ENCODE peak calls at places on chromosome 3, in five cellular contexts. E is tibial nerve, H is right lobe of liver, B is GM13976, D is astrocyte of the hippocampus. O is an unnamed sample.

GRCh38 chr3:125144653-125145314 is 67.8 kb downstream of the SLC12A8 start:
- DNase-seq in E (no peak), H (no peak), B (no peak), D (no peak), O (no peak)

GRCh38 chr3:186070123-186070522 is 38.8 kb downstream of the ETV5 start:
- DNase-seq in E (no peak), H (no peak), B (no peak), D (no peak), O (no peak)

GRCh38 chr3:55966566-55966965 is 479.5 kb upstream of the WNT5A start:
- DNase-seq in E (no peak), H (no peak), B (no peak), D (peak; percentile 9), O (no peak)

GRCh38 chr3:72255191-72255590 is 470.2 kb upstream of the PROK2 start:
- DNase-seq in E (no peak), H (no peak), B (no peak), D (peak; percentile 85), O (no peak)

GRCh38 chr3:50570508-50571279 is 1.4 kb downstream of the HEMK1 start:
- DNase-seq in E (no peak), H (no peak), B (no peak), D (no peak), O (no peak)

GRCh38 chr3:58217209-58217811 is 6.5 kb upstream of the DNASE1L3 start:
- DNase-seq in E (peak; percentile 28), H (peak; percentile 94), B (peak; percentile 45), D (peak; percentile 80), O (peak; percentile 46)

GRCh38 chr3:71088742-71089141 is 494.8 kb downstream of the FOXP1 start:
- DNase-seq in E (no peak), H (no peak), B (no peak), D (no peak), O (no peak)

GRCh38 chr3:195182470-195182795 is 88.5 kb downstream of the XXYLT1 start:
- DNase-seq in E (no peak), H (no peak), B (no peak), D (peak; percentile 87), O (no peak)

GRCh38 chr3:184167786-184168185 is 6.9 kb upstream of the AP2M1 start:
- DNase-seq in E (no peak), H (no peak), B (no peak), D (no peak), O (no peak)

GRCh38 chr3:20137642-20138041 is 48.4 kb downstream of the SGO1 start:
- DNase-seq in E (no peak), H (no peak), B (no peak), D (no peak), O (no peak)

GRCh38 chr3:172550347-172550943 is 27.2 kb upstream of the TNFSF10 start:
- DNase-seq in E (no peak), H (no peak), B (no peak), D (peak; percentile 63), O (peak; percentile 44)

GRCh38 chr3:111751961-111752360 is 107.1 kb upstream of the PHLDB2 start:
- DNase-seq in E (no peak), H (no peak), B (no peak), D (peak; percentile 71), O (no peak)

GRCh38 chr3:15300318-15301078 is 31.9 kb downstream of the SH3BP5 start:
- DNase-seq in E (no peak), H (no peak), B (no peak), D (peak; percentile 77), O (no peak)

GRCh38 chr3:186057594-186057993 is 51.3 kb downstream of the ETV5 start:
- DNase-seq in E (no peak), H (no peak), B (no peak), D (peak; percentile 76), O (no peak)

GRCh38 chr3:68088216-68088615 is 433.8 kb upstream of the SUCLG2 start:
- DNase-seq in E (no peak), H (no peak), B (no peak), D (no peak), O (no peak)

GRCh38 chr3:44516230-44516629 is 38.8 kb upstream of the ZNF445 start:
- DNase-seq in E (no peak), H (no peak), B (no peak), D (no peak), O (no peak)

GRCh38 chr3:25472747-25473146 is 44.7 kb downstream of the RARB start:
- DNase-seq in E (no peak), H (no peak), B (no peak), D (peak; percentile 14), O (no peak)

GRCh38 chr3:71208273-71209095 is 375.0 kb downstream of the FOXP1 start:
- DNase-seq in E (no peak), H (no peak), B (no peak), D (no peak), O (no peak)

GRCh38 chr3:5016218-5017161 is 37.3 kb downstream of the BHLHE40 start:
- DNase-seq in E (no peak), H (no peak), B (peak; percentile 62), D (peak; percentile 65), O (no peak)

GRCh38 chr3:123637131-123637530 is 52.3 kb upstream of the HACD2 start:
- DNase-seq in E (no peak), H (no peak), B (no peak), D (peak; percentile 53), O (no peak)

GRCh38 chr3:172586447-172586846 is 63.2 kb upstream of the TNFSF10 start:
- DNase-seq in E (no peak), H (no peak), B (no peak), D (no peak), O (no peak)

GRCh38 chr3:195057716-195058115 is 213.2 kb downstream of the XXYLT1 start:
- DNase-seq in E (no peak), H (no peak), B (no peak), D (no peak), O (no peak)

GRCh38 chr3:39428745-39429201 is 22.3 kb downstream of the RPSA start:
- DNase-seq in E (no peak), H (peak; percentile 57), B (no peak), D (peak; percentile 20), O (no peak)

GRCh38 chr3:60294181-60294580 is 957.1 kb downstream of the FHIT start:
- DNase-seq in E (no peak), H (no peak), B (no peak), D (peak; percentile 53), O (no peak)

GRCh38 chr3:120532969-120533368 is 63.2 kb upstream of the NDUFB4 start:
- DNase-seq in E (no peak), H (no peak), B (no peak), D (no peak), O (no peak)

GRCh38 chr3:183548262-183548769 is 7.2 kb downstream of the KLHL6 start:
- DNase-seq in E (no peak), H (peak; percentile 79), B (no peak), D (peak; percentile 95), O (no peak)

GRCh38 chr3:58256511-58256910 is 18.9 kb downstream of the ABHD6 start:
- DNase-seq in E (no peak), H (no peak), B (no peak), D (no peak), O (no peak)

GRCh38 chr3:172516318-172517214 is 6.7 kb downstream of the TNFSF10 start:
- DNase-seq in E (peak; percentile 28), H (peak; percentile 80), B (no peak), D (peak; percentile 83), O (no peak)

GRCh38 chr3:11641683-11642407 is 1.9 kb downstream of the VGLL4 start:
- DNase-seq in E (no peak), H (no peak), B (peak; percentile 42), D (peak; percentile 65), O (no peak)

GRCh38 chr3:24495334-24495994 is 814 bp upstream of the THRB start:
- DNase-seq in E (peak; percentile 16), H (peak; percentile 69), B (peak; percentile 26), D (peak; percentile 29), O (no peak)

GRCh38 chr3:53046171-53047170 is 598 bp upstream of the SFMBT1 start:
- DNase-seq in E (peak; percentile 30), H (peak; percentile 62), B (peak; percentile 75), D (peak; percentile 64), O (no peak)

GRCh38 chr3:16918683-16919025 is 33.9 kb downstream of the PLCL2 start:
- DNase-seq in E (no peak), H (no peak), B (no peak), D (no peak), O (no peak)

O was measured in GOT3.